ENCODE peak calls at places on chromosomes 7 and 10, in nine cellular contexts. H is effector CD4-positive, alpha-beta T cell; W is stimulated activated CD8-positive, alpha-beta memory T cell treated with anti-CD3 and anti-CD28 coated beads, Interleukin-2, amount 100 ng/mL, for 1 hour; Y is HS-27A; M is activated naive CD8-positive, alpha-beta T cell treated with anti-CD3 and anti-CD28 coated beads, Interleukin-2, amount 50 U/mL, for 24 hours; X is activated T-cell treated with anti-CD3 and anti-CD28 coated beads, Interleukin-2, amount 50 U/mL, for 1 hour; F is retina; K is heart left ventricle; B is GM04504. Z is an unnamed sample.

GRCh38 chr7:95045236-95045923 is 138.0 kb downstream of the PPP1R9A start:
- DNase-seq in M (no peak), X (no peak), W (no peak), K (no peak), Y (peak; percentile 15), H (no peak), F (no peak), B (peak; percentile 15), Z (no peak)

GRCh38 chr10:49781247-49781646 is 19.1 kb upstream of the OGDHL start:
- DNase-seq in M (no peak), W (no peak), X (no peak), Y (peak; percentile 0), K (no peak), H (no peak), B (peak; percentile 7), F (no peak), Z (no peak)

GRCh38 chr7:115782716-115783460 is 247.7 kb downstream of the TFEC start:
- DNase-seq in M (no peak), Y (no peak), H (no peak), F (peak; percentile 17), B (no peak), X (no peak), W (no peak), K (no peak), Z (no peak)

GRCh38 chr7:150766334-150766709 is 29.1 kb downstream of the GIMAP5 start:
- DNase-seq in W (no peak), B (no peak), X (no peak), H (no peak), Y (no peak), M (no peak), K (no peak), F (no peak), Z (no peak)

GRCh38 chr10:8312861-8313260 is 258.4 kb downstream of the GATA3 start:
- DNase-seq in Y (no peak), X (no peak), H (no peak), M (no peak), F (no peak), B (no peak), K (no peak), W (no peak), Z (no peak)

GRCh38 chr7:65840446-65840845 is 32.4 kb upstream of the VKORC1L1 start:
- DNase-seq in B (no peak), Y (no peak), W (no peak), M (peak; percentile 18), K (no peak), H (no peak), F (no peak), X (no peak), Z (peak; percentile 30)

GRCh38 chr10:89633484-89633883 is 11.6 kb downstream of the PANK1 start:
- DNase-seq in W (no peak), H (no peak), K (no peak), X (no peak), Y (no peak), M (no peak), B (peak; percentile 46), F (no peak), Z (no peak)

GRCh38 chr10:5497289-5497688 is 2.1 kb downstream of the CALML5 start:
- DNase-seq in W (no peak), H (no peak), F (no peak), X (no peak), Y (no peak), M (no peak), B (no peak), K (no peak), Z (no peak)

GRCh38 chr7:82593780-82594179 is 150.2 kb upstream of the CACNA2D1 start:
- DNase-seq in W (no peak), M (no peak), K (no peak), F (no peak), Y (no peak), H (no peak), X (no peak), B (no peak), Z (no peak)

GRCh38 chr10:94093286-94093905 is 99.7 kb downstream of the PLCE1 start:
- DNase-seq in M (no peak), K (no peak), H (no peak), Y (no peak), B (no peak), X (no peak), W (no peak), F (no peak), Z (no peak)

GRCh38 chr10:126684171-126684745 is 13.8 kb upstream of the C10orf90 start:
- DNase-seq in X (no peak), M (no peak), Y (no peak), B (no peak), H (no peak), K (no peak), W (no peak), F (no peak), Z (no peak)

GRCh38 chr10:94002156-94002555 is 8.4 kb downstream of the PLCE1 start:
- DNase-seq in X (no peak), K (peak; percentile 34), F (no peak), B (no peak), H (no peak), M (no peak), Y (no peak), W (no peak), Z (no peak)

GRCh38 chr10:78464856-78465221 is 431.2 kb downstream of the RPS24 start:
- DNase-seq in H (no peak), B (no peak), X (no peak), K (no peak), F (peak; percentile 78), W (no peak), M (no peak), Y (no peak), Z (no peak)

GRCh38 chr7:107878636-107879035 is 12.3 kb upstream of the DLD start:
- DNase-seq in X (no peak), M (no peak), K (no peak), B (no peak), F (no peak), H (no peak), Y (no peak), W (no peak), Z (no peak)

GRCh38 chr10:97466755-97467154 is 20.8 kb downstream of the ZDHHC16 start:
- DNase-seq in W (no peak), X (no peak), B (no peak), K (no peak), Y (no peak), F (no peak), H (no peak), M (no peak), Z (no peak)

GRCh38 chr10:62083868-62084267 is 182.4 kb downstream of the ARID5B start:
- DNase-seq in K (peak; percentile 79), M (no peak), Y (no peak), H (no peak), X (no peak), W (no peak), B (no peak), F (no peak), Z (no peak)

GRCh38 chr7:94701555-94701973 is 45.6 kb upstream of the SGCE start:
- DNase-seq in F (no peak), H (no peak), K (no peak), X (no peak), Y (no peak), W (no peak), B (no peak), M (no peak), Z (no peak)

GRCh38 chr10:91108820-91109219 is 111.6 kb upstream of the PCGF5 start:
- DNase-seq in X (no peak), B (no peak), M (no peak), K (no peak), H (no peak), Y (no peak), F (no peak), W (no peak), Z (no peak)

GRCh38 chr10:51986531-51986930 is 287.1 kb upstream of the CSTF2T start:
- DNase-seq in M (no peak), F (no peak), W (no peak), Y (no peak), X (no peak), K (no peak), H (no peak), B (no peak), Z (no peak)

GRCh38 chr10:119377905-119378736 is 164.4 kb downstream of the RGS10 start:
- DNase-seq in B (no peak), W (no peak), F (peak; percentile 40), Y (no peak), K (peak; percentile 49), H (no peak), X (no peak), M (no peak), Z (no peak)

GRCh38 chr7:2093841-2094220 is 138.9 kb downstream of the MAD1L1 start:
- DNase-seq in K (no peak), B (no peak), M (no peak), W (no peak), F (no peak), X (no peak), Y (no peak), H (no peak), Z (no peak)

GRCh38 chr7:106480616-106481031 is 180.3 kb downstream of the CCDC71L start:
- DNase-seq in M (no peak), Y (no peak), F (no peak), K (no peak), X (no peak), W (no peak), B (no peak), H (no peak), Z (no peak)

GRCh38 chr7:101986335-101986734 is 168.9 kb downstream of the CUX1 start:
- DNase-seq in W (no peak), K (no peak), M (no peak), Y (no peak), B (no peak), F (peak; percentile 47), X (no peak), H (no peak), Z (no peak)

GRCh38 chr7:116592445-116592844 is 67.6 kb downstream of the CAV1 start:
- DNase-seq in B (no peak), F (no peak), H (no peak), Y (no peak), K (peak; percentile 23), W (no peak), M (no peak), X (no peak), Z (no peak)

GRCh38 chr7:55105952-55106351 is 87.1 kb downstream of the EGFR start:
- DNase-seq in W (no peak), B (no peak), H (no peak), X (no peak), F (no peak), K (no peak), Y (no peak), M (no peak), Z (no peak)

GRCh38 chr10:29950391-29950790 is 109.0 kb downstream of the JCAD start:
- DNase-seq in H (no peak), F (no peak), W (no peak), M (no peak), B (no peak), K (no peak), X (no peak), Y (no peak), Z (no peak)

GRCh38 chr10:45438457-45439090 is 64.6 kb downstream of the ALOX5 start:
- DNase-seq in X (no peak), H (no peak), W (no peak), K (no peak), F (no peak), B (no peak), Y (no peak), M (no peak), Z (no peak)

GRCh38 chr7:19984231-19984632 is 210.8 kb upstream of the TMEM196 start:
- DNase-seq in F (no peak), X (no peak), H (no peak), M (no peak), Y (no peak), K (no peak), W (no peak), B (no peak), Z (no peak)

GRCh38 chr10:89471110-89471814 is 56.9 kb downstream of the IFIT5 start:
- DNase-seq in K (no peak), M (no peak), X (no peak), Y (no peak), B (no peak), F (no peak), W (no peak), H (no peak), Z (no peak)

GRCh38 chr10:78706256-78706655 is 362.5 kb upstream of the ZMIZ1 start:
- DNase-seq in M (no peak), B (no peak), X (no peak), Y (no peak), F (no peak), K (no peak), H (no peak), W (no peak), Z (no peak)

GRCh38 chr7:27183682-27184341 is 1.2 kb downstream of the HOXA11 start:
- DNase-seq in K (no peak), Y (no peak), F (peak; percentile 76), B (no peak), X (peak; percentile 27), H (no peak), W (no peak), M (peak; percentile 6), Z (no peak)

Z was measured in stimulated activated naive CD8-positive, alpha-beta T cell treated with anti-CD3 and anti-CD28 coated beads, Interleukin-15, Interleukin-2, amounts not matched to agents 100 U/mL and 50 U/mL, for 24 hours.